ENCODE peak calls at places on chromosomes 16 and 17, in ten cellular contexts. Q, M, V, R, W, K, I, J, G and Y are unnamed samples.

GRCh38 chr17:42667088-42667951 is 8.2 kb downstream of the TUBG2 start:
- DNase-seq in G (no peak), J (no peak), Q (no peak), W (no peak), M (peak; percentile 91), V (peak; percentile 93), I (peak; percentile 93), K (no peak), R (no peak), Y (peak; percentile 96)

GRCh38 chr17:75587718-75588545 is at the start of gene MYO15B:
- DNase-seq in R (peak; percentile 46), I (no peak), M (no peak), K (peak; percentile 62), Q (peak; percentile 35), V (no peak), W (peak; percentile 83), G (peak; percentile 67), J (peak; percentile 42), Y (no peak)

GRCh38 chr17:77728871-77729270 is 229.6 kb upstream of the TNRC6C start:
- DNase-seq in I (no peak), J (no peak), R (no peak), V (no peak), K (no peak), Q (no peak), M (peak; percentile 1), W (no peak), G (no peak), Y (no peak)

GRCh38 chr17:78745407-78746088 is 36.5 kb downstream of the CYTH1 start:
- DNase-seq in W (peak; percentile 56), K (no peak), R (peak; percentile 35), J (peak; percentile 24), I (no peak), M (no peak), V (peak; percentile 38), Q (no peak), G (peak; percentile 40), Y (peak; percentile 42)

GRCh38 chr17:49890077-49890821 is 42.4 kb upstream of the TAC4 start:
- DNase-seq in M (no peak), R (no peak), J (no peak), W (peak; percentile 62), G (no peak), K (no peak), Q (no peak), I (no peak), V (no peak), Y (no peak)

GRCh38 chr17:80830020-80830780 is 161.4 kb upstream of the CHMP6 start:
- DNase-seq in Q (no peak), M (no peak), I (no peak), W (no peak), K (no peak), J (no peak), R (no peak), G (no peak), V (no peak), Y (no peak)

GRCh38 chr17:81322271-81323082 is 27.4 kb upstream of the SLC38A10 start:
- DNase-seq in I (no peak), J (no peak), V (no peak), M (peak; percentile 85), Q (no peak), G (peak; percentile 31), R (peak; percentile 19), W (no peak), K (no peak), Y (no peak)

GRCh38 chr16:81786321-81786720 is 7.2 kb downstream of the PLCG2 start:
- DNase-seq in V (peak; percentile 26), R (no peak), J (no peak), G (no peak), M (no peak), I (peak; percentile 52), W (no peak), K (no peak), Q (no peak), Y (no peak)